ENCODE peak calls at places on chromosome 5, in nine cellular contexts. D is stomach, U is GM12892, X is ovary, L is transverse colon, H is suprapubic skin, I is A549, T is H1, W is HCT116. Z is an unnamed sample.

GRCh38 chr5:181153814-181154213 is 6.4 kb downstream of the OR2V2 start:
- DNase-seq in U (no peak), I (no peak), L (no peak), H (no peak), T (no peak), W (no peak), D (no peak), X (no peak), Z (no peak)

GRCh38 chr5:112637343-112637742 is 100.3 kb upstream of the APC start:
- DNase-seq in D (no peak), T (no peak), W (no peak), L (no peak), I (no peak), U (no peak), H (no peak), X (no peak), Z (no peak)

GRCh38 chr5:9955586-9955985 is 294.1 kb downstream of the ATPSCKMT start:
- DNase-seq in T (no peak), I (no peak), X (no peak), D (no peak), L (no peak), W (no peak), U (no peak), H (no peak), Z (no peak)

GRCh38 chr5:138445547-138446271 is 6.9 kb downstream of the REEP2 start:
- DNase-seq in H (no peak), T (no peak), L (no peak), D (no peak), I (no peak), X (no peak), W (no peak), U (no peak), Z (no peak)

GRCh38 chr5:143290115-143290514 is 113.4 kb downstream of the NR3C1 start:
- DNase-seq in U (no peak), H (no peak), W (no peak), I (no peak), X (no peak), T (no peak), D (no peak), L (no peak), Z (no peak)

GRCh38 chr5:98568336-98568735 is 205.1 kb upstream of the RGMB start:
- DNase-seq in W (no peak), I (no peak), D (no peak), T (no peak), H (no peak), L (no peak), U (no peak), X (no peak), Z (no peak)

GRCh38 chr5:107248065-107248695 is 422.6 kb downstream of the EFNA5 start:
- DNase-seq in X (no peak), D (peak; percentile 69), I (peak; percentile 29), W (peak; percentile 53), T (peak; percentile 87), L (peak; percentile 59), H (no peak), U (no peak), Z (peak; percentile 13)

GRCh38 chr5:134833340-134834032 is 12.3 kb upstream of the C5orf24 start:
- DNase-seq in D (no peak), T (no peak), H (no peak), I (no peak), L (no peak), U (no peak), X (no peak), W (no peak), Z (no peak)

GRCh38 chr5:179267671-179268071 is 77.6 kb downstream of the ADAMTS2 start:
- DNase-seq in L (peak; percentile 3), I (no peak), T (peak; percentile 36), X (peak; percentile 17), D (peak; percentile 23), U (no peak), H (peak; percentile 48), W (no peak), Z (no peak)

GRCh38 chr5:145859897-145860296 is 12.9 kb downstream of the GRXCR2 start:
- DNase-seq in T (no peak), I (no peak), X (no peak), L (no peak), H (no peak), D (no peak), W (no peak), U (no peak), Z (no peak)

GRCh38 chr5:81802020-81802419 is 51.1 kb upstream of the SSBP2 start:
- DNase-seq in W (no peak), U (no peak), T (no peak), D (no peak), L (no peak), X (no peak), I (no peak), H (no peak), Z (no peak)

GRCh38 chr5:81803812-81804211 is 52.9 kb upstream of the SSBP2 start:
- DNase-seq in U (no peak), X (no peak), D (no peak), I (no peak), T (no peak), L (no peak), W (no peak), H (no peak), Z (no peak)

GRCh38 chr5:81802625-81803024 is 51.7 kb upstream of the SSBP2 start:
- DNase-seq in H (no peak), D (no peak), W (no peak), X (no peak), L (no peak), T (no peak), I (no peak), U (no peak), Z (no peak)

GRCh38 chr5:81805086-81805485 is 54.2 kb upstream of the SSBP2 start:
- DNase-seq in T (no peak), U (no peak), X (no peak), L (no peak), I (no peak), H (no peak), D (no peak), W (no peak), Z (no peak)

GRCh38 chr5:81800797-81801196 is 49.9 kb upstream of the SSBP2 start:
- DNase-seq in T (no peak), D (no peak), H (no peak), L (no peak), X (no peak), I (no peak), W (no peak), U (no peak), Z (no peak)
- TF ChIP-seq POLR2A in T (no peak), D (no peak), H (no peak), L (no peak), X (no peak), I (no peak), W (no peak), U (no peak), Z (no peak)

DNA sequence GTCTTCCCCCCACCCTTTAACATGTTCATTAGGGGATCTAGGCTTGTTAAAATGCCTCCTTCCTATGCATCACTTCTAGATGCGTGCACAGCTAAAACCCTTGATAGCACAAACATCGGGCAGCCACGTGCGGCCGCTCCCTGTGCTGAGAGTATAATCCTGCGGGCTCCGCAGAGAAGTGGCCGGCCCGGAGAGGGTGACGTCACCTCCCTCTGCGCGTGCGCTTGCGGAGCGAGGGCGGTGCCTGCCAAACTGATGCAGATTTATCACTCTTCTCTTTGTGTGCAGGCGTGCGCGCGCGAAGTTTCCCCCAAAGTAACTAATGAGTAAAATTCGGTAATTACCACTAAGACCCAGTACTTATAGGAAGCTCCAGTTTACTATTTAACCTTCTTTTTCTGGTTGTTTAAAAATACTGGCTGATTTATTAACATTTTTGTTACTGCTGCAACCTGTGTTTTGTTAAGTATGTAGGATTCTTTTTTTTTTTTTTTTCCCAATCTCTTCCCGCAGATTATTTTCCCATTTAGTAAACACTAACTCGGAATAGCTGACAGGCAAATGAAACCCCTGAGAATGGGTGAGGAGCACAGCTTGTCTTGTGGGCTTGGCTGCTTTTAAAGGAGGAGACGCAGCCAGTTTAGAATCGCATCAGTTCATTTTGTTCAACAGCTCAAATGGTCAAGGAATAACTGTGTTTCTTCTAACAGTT is 121.6 kb downstream of the TRIO start:
- DNase-seq in H (peak; percentile 95), U (peak; percentile 49), I (peak; percentile 88), W (peak; percentile 71), D (peak; percentile 92), L (peak; percentile 95), X (peak; percentile 94), T (peak; percentile 93), Z (peak; percentile 70)
- TF ChIP-seq POLR2A in H (no peak), U (peak; percentile 59), I (peak; percentile 52), W (peak; percentile 80), D (no peak), L (no peak), X (peak; percentile 50), T (peak; percentile 53), Z (peak; percentile 50)

DNA sequence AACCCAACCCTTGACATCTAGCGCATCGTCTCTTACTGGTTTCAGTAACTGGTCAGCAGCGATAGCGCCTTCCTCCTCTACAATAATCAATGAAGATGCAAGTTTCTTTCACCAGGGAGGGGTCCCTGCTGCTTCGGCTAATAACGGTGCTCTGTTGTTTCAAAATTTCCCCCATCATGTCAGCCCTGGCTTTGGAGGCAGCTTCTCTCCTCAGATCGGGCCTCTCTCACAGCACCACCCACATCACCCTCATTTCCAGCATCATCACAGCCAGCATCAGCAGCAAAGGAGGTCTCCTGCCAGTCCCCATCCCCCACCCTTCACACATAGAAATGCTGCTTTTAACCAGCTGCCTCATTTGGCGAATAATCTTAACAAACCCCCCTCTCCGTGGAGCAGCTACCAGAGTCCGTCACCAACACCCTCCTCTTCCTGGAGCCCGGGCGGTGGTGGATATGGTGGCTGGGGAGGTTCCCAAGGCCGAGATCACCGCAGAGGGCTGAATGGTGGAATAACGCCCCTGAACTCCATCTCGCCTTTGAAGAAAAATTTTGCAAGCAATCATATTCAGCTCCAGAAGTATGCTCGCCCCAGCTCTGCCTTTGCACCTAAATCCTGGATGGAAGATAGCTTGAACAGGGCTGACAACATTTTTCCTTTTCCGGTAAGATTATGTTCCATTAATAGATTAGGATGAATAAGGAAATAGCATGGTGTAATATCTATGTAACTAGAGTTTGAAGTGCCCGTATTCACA is 2.2 kb downstream of the CPEB4 start:
- DNase-seq in T (no peak), X (peak; percentile 53), U (no peak), D (no peak), L (no peak), H (no peak), I (no peak), W (no peak), Z (no peak)
- TF ChIP-seq POLR2A in T (no peak), X (peak; percentile 7), U (no peak), D (no peak), L (no peak), H (no peak), I (no peak), W (no peak), Z (no peak)

DNA sequence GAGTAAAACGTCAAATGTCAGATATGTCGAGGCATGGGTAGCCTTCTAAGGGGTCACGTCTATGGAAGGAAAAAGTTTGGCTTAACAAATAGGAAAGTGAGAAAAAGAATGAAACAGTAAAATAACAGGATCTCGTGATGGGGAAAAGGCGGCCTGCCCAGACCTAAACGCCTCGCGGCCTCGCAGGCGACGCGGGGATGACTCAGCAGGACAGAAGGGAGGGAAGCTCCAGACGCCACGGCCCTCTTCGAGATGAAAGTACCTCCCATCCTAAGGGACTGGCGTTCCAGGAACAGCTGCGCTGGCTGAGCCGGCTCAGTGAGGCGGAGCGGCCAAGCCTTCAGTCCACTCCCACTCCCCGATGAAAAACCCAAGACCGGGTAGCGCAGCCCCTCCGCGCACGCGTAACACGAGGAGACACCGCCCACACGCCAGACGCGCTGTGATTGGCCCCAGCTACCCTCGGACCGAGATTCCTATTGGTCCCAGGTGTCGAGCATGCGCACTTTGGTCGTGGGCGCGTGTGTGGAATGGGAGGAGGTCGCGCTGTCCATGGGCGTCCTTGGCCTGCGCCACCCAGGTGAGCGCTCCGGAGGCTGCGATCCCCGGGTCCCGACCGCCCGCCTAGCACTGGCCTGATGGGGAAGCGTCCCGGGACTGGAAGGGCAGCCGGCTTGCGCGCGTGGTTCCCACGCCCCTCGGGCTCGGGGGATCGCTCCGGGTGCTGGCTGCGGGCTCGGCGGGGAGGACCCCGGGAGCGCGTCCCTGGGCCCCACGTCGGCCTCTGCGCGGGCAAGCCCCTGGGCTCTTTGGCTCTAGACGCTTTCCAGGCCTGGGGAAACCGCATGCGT is 588.5 kb downstream of the MTRR start:
- DNase-seq in H (peak; percentile 93), I (peak; percentile 48), X (peak; percentile 95), W (no peak), U (peak; percentile 84), L (peak; percentile 86), T (no peak), D (peak; percentile 85), Z (no peak)
- TF ChIP-seq POLR2A in H (peak; percentile 55), I (no peak), X (peak; percentile 51), W (no peak), U (peak; percentile 60), L (peak; percentile 73), T (no peak), D (no peak), Z (no peak)